ENCODE peak calls at places on chromosome 5, in nine cellular contexts. B is MM.1S; L is stimulated activated CD8-positive, alpha-beta memory T cell treated with anti-CD3 and anti-CD28 coated beads, Interleukin-4, amount 100 ng/mL, for 48 hours; E is HFFc6; F is iPS DF 19.7; C is Daoy; J is NCI-H2029 treated with DMSO at 0.1 percent for 48 hours; S is CD8-positive, alpha-beta memory T cell; G is adipocyte. W is an unnamed sample.

GRCh38 chr5:2751592-2752021 is at the start of gene IRX2:
- DNase-seq in C (peak; percentile 97), B (no peak), J (peak; percentile 87), E (peak; percentile 92), F (no peak), S (no peak), L (no peak), G (no peak), W (peak; percentile 32)

GRCh38 chr5:83472508-83473343 is 1.2 kb downstream of the VCAN start:
- DNase-seq in F (no peak), L (peak; percentile 33), S (no peak), C (peak; percentile 70), J (no peak), G (peak; percentile 85), B (peak; percentile 48), E (peak; percentile 58), W (peak; percentile 15)

GRCh38 chr5:163861670-163862069 is 356.3 kb downstream of the MAT2B start:
- DNase-seq in B (no peak), E (no peak), J (no peak), L (no peak), C (no peak), S (no peak), F (no peak), G (no peak), W (peak; percentile 88)

GRCh38 chr5:14685757-14686156 is 21.2 kb downstream of the OTULIN start:
- DNase-seq in F (no peak), J (peak; percentile 3), C (peak; percentile 27), E (peak; percentile 72), L (peak; percentile 58), S (peak; percentile 35), B (peak; percentile 46), G (peak; percentile 81), W (peak; percentile 72)

GRCh38 chr5:118692811-118693342 is 295.5 kb downstream of the DTWD2 start:
- DNase-seq in C (no peak), G (no peak), B (no peak), L (no peak), E (no peak), S (no peak), J (no peak), F (peak; percentile 12), W (no peak)

GRCh38 chr5:83102581-83102980 is 25.2 kb downstream of the XRCC4 start:
- DNase-seq in F (no peak), B (peak; percentile 62), C (no peak), J (no peak), S (no peak), L (no peak), G (no peak), E (no peak), W (no peak)

GRCh38 chr5:39772307-39772706 is 347.5 kb upstream of the DAB2 start:
- DNase-seq in E (peak; percentile 25), S (no peak), G (no peak), L (no peak), C (no peak), F (no peak), J (no peak), B (no peak), W (no peak)

GRCh38 chr5:149365418-149365817 is 7.6 kb downstream of the PCYOX1L start:
- DNase-seq in G (no peak), E (no peak), F (no peak), S (no peak), C (no peak), B (no peak), J (no peak), L (no peak), W (no peak)

GRCh38 chr5:9361835-9362234 is 184.0 kb downstream of the SEMA5A start:
- DNase-seq in S (no peak), C (peak; percentile 11), G (peak; percentile 41), J (peak; percentile 22), B (peak; percentile 99), L (peak; percentile 65), F (peak; percentile 59), E (peak; percentile 47), W (no peak)

GRCh38 chr5:140108093-140109049 is 5.5 kb upstream of the PURA start:
- DNase-seq in L (peak; percentile 55), G (peak; percentile 56), J (no peak), C (peak; percentile 54), B (peak; percentile 29), F (no peak), S (no peak), E (no peak), W (peak; percentile 13)

GRCh38 chr5:5320062-5320805 is 102.2 kb upstream of the ICE1 start:
- DNase-seq in L (no peak), B (no peak), E (no peak), J (no peak), S (no peak), F (no peak), C (no peak), G (no peak), W (no peak)

GRCh38 chr5:59798862-59799667 is 94.5 kb downstream of the PDE4D start:
- DNase-seq in G (peak; percentile 16), B (peak; percentile 35), E (peak; percentile 18), F (no peak), J (peak; percentile 62), S (no peak), L (no peak), C (peak; percentile 69), W (peak; percentile 62)

GRCh38 chr5:168706655-168707069 is 127.5 kb upstream of the PANK3 start:
- DNase-seq in J (no peak), G (peak; percentile 36), S (no peak), E (peak; percentile 41), F (peak; percentile 30), L (peak; percentile 34), C (peak; percentile 52), B (peak; percentile 12), W (peak; percentile 61)

GRCh38 chr5:167593706-167594105 is 697.7 kb upstream of the WWC1 start:
- DNase-seq in B (no peak), G (no peak), C (no peak), S (no peak), F (no peak), E (no peak), L (no peak), J (no peak), W (no peak)

GRCh38 chr5:124634228-124634819 is 112.1 kb downstream of the ZNF608 start:
- DNase-seq in F (no peak), L (no peak), E (peak; percentile 81), B (no peak), S (no peak), G (peak; percentile 67), C (no peak), J (no peak), W (no peak)

GRCh38 chr5:39400711-39401385 is 23.9 kb downstream of the DAB2 start:
- DNase-seq in F (no peak), G (peak; percentile 53), L (no peak), C (no peak), B (no peak), S (no peak), E (peak; percentile 75), J (no peak), W (no peak)

GRCh38 chr5:172920447-172920849 is 38.8 kb upstream of the RPL26L1 start:
- DNase-seq in C (peak; percentile 88), G (peak; percentile 61), S (no peak), L (no peak), E (peak; percentile 92), J (no peak), B (no peak), F (no peak), W (peak; percentile 79)

W was measured in dermis blood vessel endothelial cell.